ENCODE peak calls at places on chromosomes 5 and 9, in ten cellular contexts. T is mammary epithelial cell; I is fibroblast of lung; Q is suprapubic skin; A is aorta; C is prostate gland; O is CD8-positive, alpha-beta T cell; J is NT2/D1; R is stomach; E is heart left ventricle. X is an unnamed sample.

GRCh38 chr9:116057371-116057770 is 96.2 kb upstream of the PAPPA start:
- DNase-seq in C (no peak), T (no peak), J (no peak), O (no peak), I (no peak), E (no peak), A (no peak), R (no peak), Q (no peak), X (no peak)

GRCh38 chr5:179128976-179129375 is 68.8 kb downstream of the ZNF354C start:
- DNase-seq in I (no peak), J (no peak), A (no peak), C (no peak), T (no peak), Q (no peak), E (no peak), O (no peak), R (no peak), X (no peak)

GRCh38 chr5:128252794-128253193 is 169.2 kb downstream of the SLC12A2 start:
- DNase-seq in T (no peak), J (no peak), C (no peak), O (no peak), A (no peak), I (peak; percentile 25), R (no peak), E (no peak), Q (no peak), X (no peak)

GRCh38 chr5:359301-359897 is 37.9 kb downstream of the AHRR start:
- DNase-seq in Q (peak; percentile 26), O (peak; percentile 35), I (no peak), E (no peak), R (no peak), J (no peak), A (no peak), C (peak; percentile 0), T (no peak), X (no peak)

GRCh38 chr9:110255417-110256141 is 728 bp downstream of the TXN start:
- DNase-seq in A (peak; percentile 80), R (peak; percentile 73), J (peak; percentile 9), O (no peak), T (peak; percentile 68), I (peak; percentile 56), Q (peak; percentile 88), C (peak; percentile 55), E (peak; percentile 58), X (peak; percentile 50)

GRCh38 chr9:127835930-127836586 is 18.4 kb downstream of the ENG start:
- DNase-seq in O (no peak), E (no peak), J (no peak), R (no peak), Q (peak; percentile 80), T (no peak), I (peak; percentile 78), A (peak; percentile 90), C (no peak), X (no peak)

GRCh38 chr5:128973244-128973643 is 8.0 kb downstream of the SLC27A6 start:
- DNase-seq in A (no peak), O (no peak), T (no peak), C (no peak), E (no peak), J (no peak), Q (no peak), R (no peak), I (no peak), X (no peak)

GRCh38 chr9:109859447-109859846 is 79.4 kb downstream of the PALM2AKAP2 start:
- DNase-seq in R (no peak), T (no peak), I (no peak), A (no peak), C (no peak), Q (no peak), J (no peak), E (no peak), O (no peak), X (no peak)

GRCh38 chr9:38432922-38433510 is 8.8 kb upstream of the IGFBPL1 start:
- DNase-seq in O (no peak), A (no peak), E (no peak), R (no peak), C (no peak), I (peak; percentile 29), T (peak; percentile 21), Q (no peak), J (no peak), X (peak; percentile 53)

GRCh38 chr5:33370135-33370472 is 70.7 kb upstream of the TARS1 start:
- DNase-seq in A (no peak), J (no peak), Q (no peak), R (no peak), C (no peak), I (peak; percentile 98), O (no peak), E (no peak), T (peak; percentile 92), X (no peak)

GRCh38 chr9:118644066-118644465 is 725.2 kb downstream of the BRINP1 start:
- DNase-seq in J (no peak), R (no peak), O (no peak), E (no peak), C (no peak), A (no peak), Q (no peak), I (peak; percentile 0), T (no peak), X (no peak)

GRCh38 chr9:14107977-14108376 is 206.0 kb downstream of the NFIB start:
- DNase-seq in I (no peak), E (no peak), R (no peak), J (no peak), A (no peak), T (no peak), C (no peak), O (no peak), Q (no peak), X (no peak)

GRCh38 chr5:154461531-154461930 is 15.7 kb downstream of the SAP30L start:
- DNase-seq in C (no peak), T (no peak), E (no peak), A (no peak), I (no peak), R (no peak), Q (no peak), J (no peak), O (no peak), X (no peak)

GRCh38 chr9:1173986-1174385 is 123.8 kb downstream of the DMRT2 start:
- DNase-seq in R (no peak), A (no peak), Q (no peak), J (no peak), T (no peak), I (no peak), C (no peak), O (no peak), E (no peak), X (no peak)

GRCh38 chr5:68739752-68740151 is 354.1 kb upstream of the SLC30A5 start:
- DNase-seq in J (no peak), T (no peak), I (no peak), E (no peak), A (no peak), C (no peak), R (no peak), O (no peak), Q (no peak), X (no peak)

GRCh38 chr9:111804636-111805035 is 9.9 kb upstream of the SHOC1 start:
- DNase-seq in Q (no peak), O (no peak), T (no peak), J (no peak), A (no peak), C (no peak), E (no peak), R (no peak), I (no peak), X (no peak)

DNA sequence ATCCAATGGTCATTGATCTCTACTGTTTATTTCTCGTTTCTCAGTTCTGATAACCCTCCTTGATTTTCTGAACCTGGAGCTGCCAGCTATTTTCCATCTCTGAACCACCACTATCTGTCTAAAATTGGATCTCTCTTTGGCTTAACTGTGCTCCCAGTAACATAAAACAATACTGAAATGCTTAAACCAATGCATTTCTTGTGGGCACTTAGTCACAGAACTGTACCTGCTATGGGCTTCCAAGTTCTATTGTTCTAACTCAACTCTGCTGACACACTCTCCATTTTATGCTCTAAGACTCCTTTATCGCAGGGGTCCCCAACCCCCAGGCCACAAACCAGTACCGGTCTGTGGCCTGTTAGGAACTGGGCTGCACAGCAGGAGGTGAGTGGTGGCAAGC is 120.6 kb downstream of the LHFPL2 start:
- DNase-seq in I (peak; percentile 68), R (no peak), A (no peak), J (no peak), Q (no peak), T (no peak), O (no peak), E (no peak), C (no peak), X (no peak)
- H3K4me1 ChIP-seq in I (peaks cover 32% of the 10 kb centered on the region), R (peaks cover 28% of the 10 kb centered on the region), A (peaks cover 9% of the 10 kb centered on the region), J (no peaks in the 10 kb centered on the region), Q (peaks cover 44% of the 10 kb centered on the region), T (peaks cover 50% of the 10 kb centered on the region), O (no peaks in the 10 kb centered on the region), E (peaks cover 5% of the 10 kb centered on the region), C (no peaks in the 10 kb centered on the region), X (peaks cover 8% of the 10 kb centered on the region)

DNA sequence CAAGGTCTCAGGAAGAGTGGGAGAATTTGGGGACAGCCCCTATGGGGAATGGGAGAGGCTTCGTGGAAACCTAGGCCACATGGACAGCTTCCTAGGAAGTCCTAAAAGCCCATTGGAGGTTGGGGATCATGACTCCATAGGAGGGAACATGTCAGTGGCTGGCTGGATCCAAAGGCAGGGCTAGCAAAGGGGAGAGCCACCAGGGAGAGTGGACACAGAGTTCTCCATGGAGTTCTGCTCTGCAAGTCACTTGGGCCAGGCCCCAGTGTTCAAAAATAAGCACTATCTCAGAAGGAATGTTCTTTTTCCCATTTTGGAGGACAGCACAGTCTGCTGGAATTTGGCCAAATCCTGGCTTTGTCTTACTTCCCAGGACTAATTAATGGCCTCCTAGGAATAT is 140.6 kb upstream of the RAD23B start:
- DNase-seq in C (no peak), I (no peak), O (no peak), T (no peak), Q (no peak), R (no peak), E (peak; percentile 8), J (no peak), A (no peak), X (no peak)
- H3K4me3 ChIP-seq in C (no peak overlapping the region), I (no peak overlapping the region), O (no peak overlapping the region), T (no peak overlapping the region), Q (no peak overlapping the region), R (no peak overlapping the region), E (no peak overlapping the region), J (no peak overlapping the region), A (no peak overlapping the region), X (no peak overlapping the region)

DNA sequence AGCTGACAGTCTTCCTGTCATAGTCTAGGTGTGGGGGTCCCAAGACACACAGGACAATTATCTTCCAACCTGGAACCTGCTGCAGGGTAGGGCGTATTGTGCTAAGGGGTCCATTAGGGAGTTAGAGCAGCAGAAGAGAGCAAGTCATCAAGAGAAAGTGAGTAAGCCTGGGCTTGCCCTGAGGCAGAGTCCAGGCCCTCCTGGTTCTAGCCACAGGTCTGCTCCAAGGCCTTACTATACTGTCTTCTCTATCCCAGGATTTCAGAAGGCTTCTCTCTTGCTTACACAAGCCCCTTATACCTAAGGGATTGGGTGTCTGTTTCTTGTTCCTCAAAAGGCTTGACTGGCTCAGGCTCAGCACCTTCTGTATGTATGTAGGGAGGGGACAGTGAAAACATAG is 7.7 kb downstream of the P4HA2 start:
- DNase-seq in E (no peak), C (no peak), R (no peak), A (no peak), I (no peak), T (no peak), J (no peak), Q (no peak), O (no peak), X (no peak)
- H3K4me1 ChIP-seq in E (peaks cover 45% of the 10 kb centered on the region), C (peaks cover 10% of the 10 kb centered on the region), R (peaks cover 57% of the 10 kb centered on the region), A (peaks cover 10% of the 10 kb centered on the region), I (peaks cover 22% of the 10 kb centered on the region), T (peaks cover 53% of the 10 kb centered on the region), J (no peaks in the 10 kb centered on the region), Q (peaks cover 61% of the 10 kb centered on the region), O (no peaks in the 10 kb centered on the region), X (no peaks in the 10 kb centered on the region)

GRCh38 chr5:150153957-150154617 is 1.6 kb downstream of the PDGFRB start:
- DNase-seq in E (no peak), J (no peak), Q (no peak), R (no peak), A (peak; percentile 66), T (no peak), O (no peak), C (no peak), I (peak; percentile 81), X (peak; percentile 48)
- H3K4me3 ChIP-seq in E (peak overlapping the region; percentile 76), J (no peak overlapping the region), Q (peak overlapping the region; percentile 48), R (peak overlapping the region; percentile 42), A (peak overlapping the region; percentile 98), T (no peak overlapping the region), O (no peak overlapping the region), C (peak overlapping the region; percentile 33), I (peak overlapping the region; percentile 83), X (no peak overlapping the region)

X was measured in neural progenitor cell.